ENCODE peak calls at places on chromosomes 13 and 19, in ten cellular contexts. Y, T, J, S, W, N, D, K, Q and L are unnamed samples.

GRCh38 chr13:72839831-72840426 is 58.0 kb downstream of the PIBF1 start:
- DNase-seq in N (peak; percentile 47), J (no peak), W (peak; percentile 51), Y (no peak), Q (peak; percentile 36), D (peak; percentile 3), K (peak; percentile 4), S (no peak), T (peak; percentile 2), L (peak; percentile 72)

GRCh38 chr19:13839193-13839937 is 37.6 kb upstream of the NANOS3 start:
- DNase-seq in T (no peak), N (peak; percentile 95), S (peak; percentile 17), Q (peak; percentile 93), D (no peak), K (no peak), J (no peak), W (peak; percentile 82), Y (peak; percentile 58), L (peak; percentile 81)

GRCh38 chr19:28396259-28396940 is 816.6 kb downstream of the UQCRFS1 start:
- DNase-seq in S (no peak), N (no peak), K (no peak), J (no peak), W (no peak), D (no peak), Q (no peak), Y (no peak), T (no peak), L (peak; percentile 10)

GRCh38 chr19:2720777-2721569 is at the start of gene DIRAS1:
- DNase-seq in J (no peak), T (no peak), D (no peak), S (no peak), K (no peak), Y (no peak), N (no peak), Q (peak; percentile 68), W (no peak), L (no peak)

GRCh38 chr19:44585371-44586141 is 27.8 kb upstream of the IGSF23 start:
- DNase-seq in N (peak; percentile 60), D (no peak), T (no peak), K (no peak), S (no peak), Q (no peak), W (no peak), Y (no peak), J (no peak), L (peak; percentile 61)

GRCh38 chr19:58409010-58409790 is 751 bp downstream of the ZNF584 start:
- DNase-seq in W (peak; percentile 50), D (no peak), J (no peak), Y (no peak), N (peak; percentile 53), K (no peak), S (peak; percentile 5), Q (peak; percentile 48), T (peak; percentile 47), L (peak; percentile 44)

GRCh38 chr13:63408227-63409202 is 1992.9 kb upstream of the PCDH20 start:
- DNase-seq in S (no peak), Y (no peak), T (no peak), Q (no peak), J (no peak), W (no peak), K (no peak), D (no peak), N (no peak), L (no peak)

GRCh38 chr19:39824143-39825092 is 9.5 kb downstream of the DYRK1B start:
- DNase-seq in K (peak; percentile 98), T (peak; percentile 95), Y (peak; percentile 65), J (peak; percentile 95), Q (peak; percentile 84), W (peak; percentile 100), D (peak; percentile 72), S (peak; percentile 96), N (peak; percentile 88), L (peak; percentile 92)

GRCh38 chr13:27476943-27477681 is 26.7 kb upstream of the MTIF3 start:
- DNase-seq in J (no peak), D (peak; percentile 6), N (peak; percentile 25), Q (no peak), T (no peak), S (no peak), W (peak; percentile 40), Y (no peak), K (no peak), L (peak; percentile 55)

GRCh38 chr13:89363144-89363543 is 1692.0 kb downstream of the SLITRK5 start:
- DNase-seq in D (no peak), N (no peak), Q (no peak), K (no peak), W (no peak), S (no peak), Y (no peak), T (peak; percentile 16), J (no peak), L (no peak)

GRCh38 chr13:48125794-48126228 is 30.9 kb upstream of the MED4 start:
- DNase-seq in N (no peak), Y (no peak), S (peak; percentile 8), W (no peak), Q (peak; percentile 32), K (peak; percentile 7), D (no peak), J (no peak), T (no peak), L (peak; percentile 52)

GRCh38 chr13:108915634-108916497 is 286.5 kb downstream of the MYO16 start:
- DNase-seq in D (peak; percentile 65), T (no peak), K (peak; percentile 63), Q (peak; percentile 67), S (peak; percentile 29), Y (no peak), J (no peak), W (peak; percentile 97), N (peak; percentile 63), L (peak; percentile 92)

GRCh38 chr13:95300625-95301134 is 571 bp downstream of the ABCC4 start:
- DNase-seq in J (peak; percentile 4), T (no peak), Q (peak; percentile 63), K (no peak), S (peak; percentile 15), W (peak; percentile 59), D (peak; percentile 23), Y (no peak), N (peak; percentile 76), L (peak; percentile 76)

GRCh38 chr13:91375119-91375729 is 23.2 kb upstream of the GPC5 start:
- DNase-seq in J (no peak), N (peak; percentile 7), T (no peak), Y (no peak), K (peak; percentile 5), W (peak; percentile 14), S (no peak), Q (no peak), D (no peak), L (peak; percentile 26)

GRCh38 chr13:75636339-75637095 is 387 bp downstream of the LMO7 start:
- DNase-seq in Q (peak; percentile 25), D (no peak), J (no peak), Y (peak; percentile 15), S (peak; percentile 14), T (peak; percentile 10), K (no peak), N (peak; percentile 61), W (peak; percentile 7), L (peak; percentile 44)

GRCh38 chr19:20503536-20503935 is 62.0 kb downstream of the ZNF737 start:
- DNase-seq in S (no peak), T (no peak), J (no peak), N (peak; percentile 68), Y (no peak), Q (no peak), D (no peak), K (no peak), W (no peak), L (peak; percentile 85)

GRCh38 chr19:31144069-31144468 is 205.2 kb downstream of the TSHZ3 start:
- DNase-seq in D (no peak), Q (no peak), W (no peak), T (no peak), K (no peak), Y (no peak), N (no peak), J (no peak), S (no peak), L (no peak)

GRCh38 chr19:782195-783043 is 14.8 kb upstream of the PTBP1 start:
- DNase-seq in S (no peak), Y (no peak), J (no peak), K (no peak), D (no peak), W (no peak), N (peak; percentile 88), Q (no peak), T (no peak), L (peak; percentile 75)

GRCh38 chr19:54336893-54337857 is 1.8 kb downstream of the LILRA4 start:
- DNase-seq in D (no peak), Y (no peak), J (no peak), Q (no peak), W (no peak), T (no peak), K (no peak), N (no peak), S (no peak), L (no peak)

GRCh38 chr13:50149932-50150331 is 134.7 kb downstream of the KCNRG start:
- DNase-seq in W (peak; percentile 5), Y (no peak), N (no peak), S (no peak), D (no peak), J (no peak), Q (no peak), T (no peak), K (no peak), L (no peak)

GRCh38 chr13:22468055-22468454 is 712.7 kb upstream of the SGCG start:
- DNase-seq in T (no peak), K (no peak), D (no peak), Y (no peak), S (no peak), Q (no peak), N (no peak), W (no peak), J (no peak), L (no peak)

GRCh38 chr13:100608906-100609305 is 20.3 kb upstream of the GGACT start:
- DNase-seq in Y (no peak), D (no peak), J (no peak), S (no peak), T (no peak), Q (no peak), K (no peak), N (no peak), W (no peak), L (peak; percentile 13)

GRCh38 chr19:51345076-51345620 is 3.2 kb upstream of the VSIG10L start:
- DNase-seq in K (no peak), Y (no peak), W (no peak), Q (no peak), D (no peak), S (no peak), J (no peak), N (no peak), T (no peak), L (no peak)